ENCODE peak calls at places on chromosomes 6 and 20, in five cellular contexts. E is heart left ventricle, G is fibroblast of lung, N is PC-3, Q is OCI-LY7. O is an unnamed sample. For H3K4me1, the result is how much of the 10 kb centered on the place peaks cover.

GRCh38 chr6:52634211-52634610 is 36.7 kb upstream of the TMEM14A start:
- DNase-seq in E (no peak), G (no peak), N (no peak), Q (no peak), O (no peak)

GRCh38 chr6:37626915-37627314 is 70.8 kb downstream of the MDGA1 start:
- DNase-seq in E (no peak), G (no peak), N (no peak), Q (no peak), O (no peak)

GRCh38 chr6:144330588-144330987 is 45.5 kb downstream of the UTRN start:
- DNase-seq in E (no peak), G (no peak), N (peak), Q (no peak), O (peak)

GRCh38 chr6:8785223-8785622 is 349.9 kb upstream of the SLC35B3 start:
- DNase-seq in E (no peak), G (no peak), N (no peak), Q (no peak), O (no peak)

GRCh38 chr20:20820104-20820503 is 107.7 kb upstream of the RALGAPA2 start:
- DNase-seq in E (no peak), G (no peak), N (peak), Q (no peak), O (no peak)

GRCh38 chr6:137416376-137417109 is 77.7 kb downstream of the OLIG3 start:
- DNase-seq in E (no peak), G (peak), N (no peak), Q (peak), O (no peak)

GRCh38 chr20:40286991-40287531 is 402.0 kb downstream of the MAFB start:
- DNase-seq in E (peak), G (peak), N (no peak), Q (no peak), O (peak)

GRCh38 chr6:105482227-105482839 is 79.5 kb upstream of the PREP start:
- DNase-seq in E (peak), G (peak), N (no peak), Q (no peak), O (peak)

GRCh38 chr6:53514677-53515076 is 30.2 kb downstream of the GCLC start:
- DNase-seq in E (no peak), G (no peak), N (no peak), Q (no peak), O (no peak)

GRCh38 chr6:112218563-112218962 is 35.8 kb downstream of the LAMA4 start:
- DNase-seq in E (peak), G (peak), N (no peak), Q (no peak), O (no peak)

GRCh38 chr6:112215901-112216300 is 38.5 kb downstream of the LAMA4 start:
- DNase-seq in E (no peak), G (no peak), N (no peak), Q (no peak), O (no peak)

GRCh38 chr6:112216699-112217551 is 37.4 kb downstream of the LAMA4 start:
- DNase-seq in E (no peak), G (peak), N (peak), Q (no peak), O (no peak)

GRCh38 chr6:112214749-112215269 is 39.6 kb downstream of the LAMA4 start:
- DNase-seq in E (no peak), G (no peak), N (peak), Q (no peak), O (no peak)
- H3K4me1 ChIP-seq in E (under half), G (under half), N (under half), Q (under half), O (under half)

DNA sequence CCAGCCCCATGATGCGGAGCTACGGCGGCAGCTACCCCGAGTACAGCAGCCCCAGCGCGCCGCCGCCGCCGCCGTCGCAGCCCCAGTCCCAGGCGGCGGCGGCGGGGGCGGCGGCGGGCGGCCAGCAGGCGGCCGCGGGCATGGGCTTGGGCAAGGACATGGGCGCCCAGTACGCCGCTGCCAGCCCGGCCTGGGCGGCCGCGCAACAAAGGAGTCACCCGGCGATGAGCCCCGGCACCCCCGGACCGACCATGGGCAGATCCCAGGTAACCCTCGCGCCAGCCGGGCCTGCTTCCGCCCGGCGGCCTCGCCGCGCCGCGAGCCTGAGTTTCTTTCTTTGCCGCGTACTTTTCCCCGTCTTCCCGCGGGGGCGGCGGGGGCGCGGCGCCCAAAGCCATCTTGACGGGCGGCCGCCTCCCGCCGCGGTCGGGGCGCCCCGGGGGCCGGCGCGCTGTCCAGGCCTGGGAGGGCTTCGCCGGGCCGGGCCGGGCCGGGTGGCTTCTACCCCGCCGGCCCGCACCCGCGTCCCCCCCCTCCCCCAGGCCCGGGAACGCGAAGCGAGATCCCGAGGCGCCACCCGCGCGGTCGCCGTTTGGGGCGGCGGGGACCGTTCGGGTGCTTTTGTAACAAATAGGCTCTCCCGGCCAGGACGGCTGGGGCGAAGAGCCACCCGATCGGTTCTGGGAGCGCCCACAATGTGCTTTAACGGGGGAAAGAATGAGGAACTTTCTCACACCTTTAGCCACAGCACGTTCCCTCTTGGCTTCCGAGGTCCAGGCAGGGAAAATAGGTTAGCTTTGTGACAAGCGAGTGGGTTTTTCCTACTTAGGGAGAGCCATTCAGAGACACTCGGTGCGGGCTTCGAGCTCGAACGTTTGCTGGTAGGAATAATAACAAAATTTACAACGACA is 2.3 kb downstream of the ARID1B start:
- DNase-seq in E (peak), G (no peak), N (no peak), Q (peak), O (peak)
- TF ChIP-seq CTCF in E (no peak), G (no peak), N (no peak), Q (no peak), O (no peak)

GRCh38 chr6:26474439-26474881 is 16.7 kb downstream of the BTN2A1 start:
- DNase-seq in E (no peak), G (no peak), N (no peak), Q (peak), O (no peak)
- H3K4me1 ChIP-seq in E (under half), G (under half), N (under half), Q (half or more), O (under half)

GRCh38 chr20:63538204-63539091 is 1.3 kb upstream of the PTK6 start:
- DNase-seq in E (peak), G (peak), N (peak), Q (peak), O (peak)
- TF ChIP-seq CTCF in E (no peak), G (peak), N (peak), Q (peak), O (no peak)

GRCh38 chr6:33624856-33625255 is 3.7 kb downstream of the ITPR3 start:
- DNase-seq in E (no peak), G (no peak), N (no peak), Q (no peak), O (no peak)

GRCh38 chr6:33631971-33632585 is 11.0 kb downstream of the ITPR3 start:
- DNase-seq in E (no peak), G (no peak), N (no peak), Q (no peak), O (no peak)

GRCh38 chr6:33627876-33628275 is 6.8 kb downstream of the ITPR3 start:
- DNase-seq in E (no peak), G (no peak), N (no peak), Q (no peak), O (no peak)

GRCh38 chr6:33630014-33630413 is 8.9 kb downstream of the ITPR3 start:
- DNase-seq in E (no peak), G (no peak), N (no peak), Q (no peak), O (no peak)

GRCh38 chr6:33628401-33628964 is 7.4 kb downstream of the ITPR3 start:
- DNase-seq in E (no peak), G (no peak), N (no peak), Q (peak), O (peak)
- H3K4me1 ChIP-seq in E (under half), G (under half), N (under half), Q (half or more), O (under half)

DNA sequence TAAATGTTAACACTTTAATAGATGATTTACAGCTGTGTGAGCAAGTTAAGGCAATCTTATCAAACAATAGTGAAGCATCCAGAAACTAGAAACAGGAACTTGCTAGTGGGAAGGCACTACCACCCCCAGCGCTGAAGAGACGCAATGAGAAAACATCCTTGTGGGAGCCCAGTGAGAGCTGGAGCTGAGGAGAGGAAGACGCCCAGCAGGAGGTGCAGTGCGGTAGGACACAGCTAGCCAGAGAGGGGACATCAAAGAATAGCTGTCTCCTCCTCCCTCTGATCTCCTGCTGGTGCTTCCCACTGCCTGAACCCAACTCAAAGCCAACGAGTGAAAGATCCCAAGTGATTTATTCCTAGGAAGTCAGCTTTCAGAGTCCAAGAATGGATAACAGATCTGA is 140.3 kb downstream of the COL12A1 start:
- DNase-seq in E (peak), G (peak), N (no peak), Q (no peak), O (no peak)
- TF ChIP-seq CTCF in E (no peak), G (no peak), N (no peak), Q (no peak), O (no peak)

DNA sequence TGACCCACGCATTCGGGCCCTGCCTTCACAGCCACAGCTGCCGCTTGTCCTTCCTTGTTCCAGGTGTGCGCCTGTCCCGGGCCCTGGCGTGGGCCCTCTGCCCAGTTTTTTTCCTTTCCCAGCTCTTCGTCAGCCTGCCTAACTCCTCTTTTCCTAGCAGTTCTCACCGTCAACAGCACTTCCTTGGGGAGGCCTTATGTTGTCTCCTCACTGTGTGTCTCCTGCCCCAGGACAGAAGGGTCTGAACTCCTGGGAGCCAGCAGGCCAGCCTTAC is 71.8 kb downstream of the CDS2 start:
- DNase-seq in E (no peak), G (no peak), N (no peak), Q (no peak), O (no peak)
- H3K4me1 ChIP-seq in E (under half), G (under half), N (under half), Q (under half), O (under half)

GRCh38 chr6:147716434-147716833 is 207.9 kb downstream of the SAMD5 start:
- DNase-seq in E (no peak), G (no peak), N (no peak), Q (no peak), O (no peak)
- TF ChIP-seq CTCF in E (no peak), G (no peak), N (no peak), Q (no peak), O (no peak)

DNA sequence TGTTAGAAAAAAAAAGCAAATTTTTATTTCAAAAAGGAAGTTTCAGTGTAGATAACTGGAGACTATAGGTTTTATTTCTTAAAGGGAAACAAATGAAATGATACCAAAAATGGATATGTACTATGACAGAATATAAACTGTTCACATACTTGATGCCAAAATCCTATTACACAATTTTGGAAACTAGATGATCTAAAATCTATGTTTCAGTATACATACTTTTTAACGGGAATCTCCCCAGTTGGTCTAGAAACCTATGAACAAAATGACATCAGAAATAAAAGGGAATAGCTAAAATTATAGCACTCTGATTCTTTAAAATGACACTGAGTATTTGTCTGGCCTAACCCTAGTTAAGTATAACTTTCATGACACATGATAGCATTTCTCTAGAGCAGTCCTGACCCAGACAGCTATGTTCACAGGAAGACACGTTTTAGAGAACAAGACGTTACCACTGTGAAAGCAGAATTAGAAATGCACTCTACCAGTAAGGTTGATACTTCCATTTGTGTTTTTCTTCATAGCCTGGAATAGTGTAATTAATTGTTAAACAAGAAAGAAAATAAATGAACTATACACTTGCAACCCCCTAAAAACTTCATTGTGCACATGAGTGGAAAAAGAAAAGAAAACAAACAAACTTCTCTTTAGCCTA is 3.4 kb downstream of the OSER1 start:
- DNase-seq in E (no peak), G (peak), N (no peak), Q (no peak), O (no peak)
- H3K4me1 ChIP-seq in E (half or more), G (under half), N (half or more), Q (under half), O (under half)

GRCh38 chr6:79985128-79985527 is 19.3 kb upstream of the TTK start:
- DNase-seq in E (no peak), G (no peak), N (no peak), Q (no peak), O (no peak)

GRCh38 chr6:79981647-79982046 is 22.8 kb upstream of the TTK start:
- DNase-seq in E (no peak), G (no peak), N (no peak), Q (no peak), O (no peak)

GRCh38 chr6:79989641-79990040 is 14.8 kb upstream of the TTK start:
- DNase-seq in E (no peak), G (no peak), N (no peak), Q (no peak), O (no peak)

DNA sequence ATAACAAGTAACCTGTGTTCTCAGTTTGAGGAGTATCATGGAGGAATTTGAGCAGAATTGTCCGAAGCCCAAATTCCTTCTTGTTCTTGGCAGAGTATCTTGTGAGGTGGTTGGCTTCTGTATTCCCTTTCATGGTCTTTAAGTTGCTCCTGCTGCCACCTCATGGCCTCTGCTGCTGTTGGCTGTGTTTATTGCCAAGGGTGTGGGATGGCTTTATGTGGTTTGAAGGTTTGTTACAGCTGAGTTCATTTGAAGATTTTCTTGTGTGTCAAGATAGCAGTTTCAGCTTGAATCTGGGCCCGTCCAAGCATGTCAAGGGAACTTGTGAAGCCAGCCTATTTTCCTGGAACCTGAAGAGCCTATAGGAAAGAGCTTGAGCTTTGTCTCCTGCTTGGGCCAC is 20.2 kb upstream of the TTK start:
- DNase-seq in E (no peak), G (no peak), N (peak), Q (no peak), O (peak)
- TF ChIP-seq CTCF in E (no peak), G (no peak), N (peak), Q (no peak), O (no peak)

O was measured in mucosa of descending colon.